ENCODE peak calls at places on chromosomes 2 and 18, in six cellular contexts. One of them, this sample, is unnamed.

GRCh38 chr2:209864716-209865295 is 93.2 kb downstream of the UNC80 start:
- DNase-seq in H1: peak; percentile 7
- DNase-seq in K562: no peak
- DNase-seq in HepG2: no peak
- DNase-seq in GM12891: no peak
- DNase-seq in GM12878: no peak
- DNase-seq in this sample: no peak

GRCh38 chr2:28624798-28625701 is 126.6 kb upstream of the PPP1CB start:
- DNase-seq in HepG2: peak; percentile 47
- DNase-seq in GM12891: peak; percentile 40
- DNase-seq in K562: no peak
- DNase-seq in GM12878: peak; percentile 21
- DNase-seq in H1: no peak
- DNase-seq in this sample: peak; percentile 45

GRCh38 chr2:120985174-120985996 is 249.7 kb downstream of the GLI2 start:
- DNase-seq in H1: no peak
- DNase-seq in K562: no peak
- DNase-seq in GM12891: no peak
- DNase-seq in HepG2: no peak
- DNase-seq in GM12878: no peak
- DNase-seq in this sample: no peak

GRCh38 chr2:133666621-133667020 is 98.4 kb upstream of the NCKAP5 start:
- DNase-seq in HepG2: no peak
- DNase-seq in K562: no peak
- DNase-seq in GM12891: no peak
- DNase-seq in GM12878: no peak
- DNase-seq in H1: no peak
- DNase-seq in this sample: no peak

GRCh38 chr18:55136864-55137263 is 177.6 kb upstream of the CCDC68 start:
- DNase-seq in GM12878: no peak
- DNase-seq in GM12891: no peak
- DNase-seq in K562: no peak
- DNase-seq in HepG2: no peak
- DNase-seq in H1: no peak
- DNase-seq in this sample: no peak

GRCh38 chr2:106816974-106817373 is 69.0 kb downstream of the ST6GAL2 start:
- DNase-seq in H1: no peak
- DNase-seq in K562: no peak
- DNase-seq in HepG2: no peak
- DNase-seq in GM12891: no peak
- DNase-seq in GM12878: no peak
- DNase-seq in this sample: no peak

GRCh38 chr2:169768262-169768995 is 30.2 kb upstream of the SSB start:
- DNase-seq in GM12891: peak; percentile 33
- DNase-seq in H1: no peak
- DNase-seq in GM12878: no peak
- DNase-seq in K562: no peak
- DNase-seq in HepG2: no peak
- DNase-seq in this sample: peak; percentile 22

GRCh38 chr2:190940451-190940850 is 59.8 kb downstream of the GLS start:
- DNase-seq in HepG2: no peak
- DNase-seq in H1: no peak
- DNase-seq in GM12878: no peak
- DNase-seq in GM12891: no peak
- DNase-seq in K562: no peak
- DNase-seq in this sample: no peak

GRCh38 chr2:36277146-36277808 is 78.3 kb upstream of the CRIM1 start:
- DNase-seq in H1: no peak
- DNase-seq in K562: no peak
- DNase-seq in GM12878: no peak
- DNase-seq in GM12891: no peak
- DNase-seq in HepG2: no peak
- DNase-seq in this sample: no peak

GRCh38 chr18:45522371-45522770 is 92.9 kb upstream of the SLC14A2 start:
- DNase-seq in GM12891: no peak
- DNase-seq in K562: no peak
- DNase-seq in H1: no peak
- DNase-seq in GM12878: no peak
- DNase-seq in HepG2: no peak
- DNase-seq in this sample: no peak

GRCh38 chr2:172953970-172954852 is 121.4 kb upstream of the MAP3K20 start:
- DNase-seq in HepG2: no peak
- DNase-seq in H1: no peak
- DNase-seq in GM12878: no peak
- DNase-seq in GM12891: no peak
- DNase-seq in K562: no peak
- DNase-seq in this sample: no peak

GRCh38 chr18:63205791-63206252 is 113.7 kb downstream of the BCL2 start:
- DNase-seq in GM12891: no peak
- DNase-seq in K562: no peak
- DNase-seq in HepG2: no peak
- DNase-seq in GM12878: no peak
- DNase-seq in H1: no peak
- DNase-seq in this sample: no peak

GRCh38 chr2:111117666-111118454 is 2.9 kb upstream of the BCL2L11 start:
- DNase-seq in GM12891: no peak
- DNase-seq in K562: no peak
- DNase-seq in H1: no peak
- DNase-seq in GM12878: no peak
- DNase-seq in HepG2: no peak
- DNase-seq in this sample: no peak

GRCh38 chr18:45569566-45569965 is 45.7 kb upstream of the SLC14A2 start:
- DNase-seq in K562: no peak
- DNase-seq in GM12891: no peak
- DNase-seq in HepG2: no peak
- DNase-seq in GM12878: no peak
- DNase-seq in H1: no peak
- DNase-seq in this sample: no peak

DNA sequence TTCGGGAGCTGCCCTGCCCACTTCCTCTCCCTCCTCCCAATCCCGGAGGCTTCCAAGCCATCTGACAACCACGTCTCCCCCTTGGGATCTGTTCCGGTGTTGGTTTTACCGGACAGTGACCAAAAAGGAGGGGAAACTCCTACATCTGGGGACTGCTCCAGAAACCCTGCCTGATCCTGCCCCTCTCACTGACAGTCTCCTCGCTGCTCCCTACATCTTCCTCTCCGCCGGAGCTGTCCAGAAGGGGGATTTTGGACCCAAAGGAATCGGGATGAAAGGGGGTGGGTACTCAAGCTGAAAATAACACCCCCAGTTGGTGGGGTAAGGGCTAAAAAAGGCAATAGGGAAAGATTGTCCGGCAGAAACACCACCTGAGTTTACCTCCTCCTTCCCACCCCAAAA is 1.5 kb downstream of the INO80D start:
- DNase-seq in HepG2: peak; percentile 85
- DNase-seq in GM12891: no peak
- DNase-seq in K562: peak; percentile 69
- DNase-seq in GM12878: no peak
- DNase-seq in H1: no peak
- DNase-seq in this sample: no peak
- TF ChIP-seq POLR2A in HepG2: peak; percentile 87
- TF ChIP-seq POLR2A in GM12891: no peak
- TF ChIP-seq POLR2A in K562: peak; percentile 65
- TF ChIP-seq POLR2A in GM12878: no peak
- TF ChIP-seq POLR2A in H1: peak; percentile 68
- TF ChIP-seq POLR2A in this sample: no peak

GRCh38 chr2:177474904-177475474 is 82.4 kb downstream of the AGPS start:
- DNase-seq in GM12878: no peak
- DNase-seq in H1: no peak
- DNase-seq in K562: no peak
- DNase-seq in GM12891: no peak
- DNase-seq in HepG2: no peak
- DNase-seq in this sample: no peak
- TF ChIP-seq TAF1 in GM12878: no peak
- TF ChIP-seq TAF1 in H1: no peak
- TF ChIP-seq TAF1 in K562: no peak
- TF ChIP-seq TAF1 in GM12891: no peak
- TF ChIP-seq TAF1 in HepG2: no peak
- TF ChIP-seq TAF1 in this sample: no peak

DNA sequence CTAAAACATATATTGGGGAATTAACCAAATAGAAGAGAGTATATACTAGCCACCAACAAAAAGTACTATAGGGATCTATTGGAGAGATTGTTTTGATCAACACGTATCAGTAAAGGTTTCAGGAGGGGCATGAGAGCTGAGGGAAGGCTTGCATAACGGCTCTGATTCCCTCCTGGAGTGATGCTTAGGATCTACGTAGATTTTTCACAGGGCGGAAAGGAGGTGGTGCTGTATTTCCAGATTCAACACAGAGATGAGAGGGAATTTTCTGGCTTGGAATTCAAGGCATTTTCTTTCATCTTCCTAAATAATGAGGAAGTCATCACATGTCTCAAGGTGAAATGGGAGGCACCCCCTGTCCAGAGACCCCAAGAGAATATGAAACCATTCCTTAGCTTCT is 443.8 kb downstream of the CMPK2 start:
- DNase-seq in K562: no peak
- DNase-seq in GM12878: no peak
- DNase-seq in GM12891: no peak
- DNase-seq in H1: no peak
- DNase-seq in HepG2: no peak
- DNase-seq in this sample: no peak
- TF ChIP-seq POLR2AphosphoS5 in K562: no peak
- TF ChIP-seq POLR2AphosphoS5 in GM12878: no peak
- TF ChIP-seq POLR2AphosphoS5 in GM12891: no peak
- TF ChIP-seq POLR2AphosphoS5 in H1: no peak
- TF ChIP-seq POLR2AphosphoS5 in HepG2: no peak
- TF ChIP-seq POLR2AphosphoS5 in this sample: no peak

GRCh38 chr2:27085670-27086089 is 892 bp upstream of the KHK start:
- DNase-seq in GM12878: no peak
- DNase-seq in K562: peak; percentile 67
- DNase-seq in HepG2: no peak
- DNase-seq in H1: no peak
- DNase-seq in GM12891: no peak
- DNase-seq in this sample: no peak
- TF ChIP-seq POLR2A in GM12878: no peak
- TF ChIP-seq POLR2A in K562: no peak
- TF ChIP-seq POLR2A in HepG2: no peak
- TF ChIP-seq POLR2A in H1: no peak
- TF ChIP-seq POLR2A in GM12891: no peak
- TF ChIP-seq POLR2A in this sample: no peak